ENCODE peak calls at places on chromosomes 4 and X, in five cellular contexts. H is heart left ventricle; F is mammary epithelial cell; G is lower lobe of right lung; J is CD8-positive, alpha-beta memory T cell. K is an unnamed sample.

GRCh38 chr4:140995058-140995457 is 138.2 kb downstream of the RNF150 start:
- DNase-seq in H (peak; percentile 76), F (no peak), G (no peak), J (no peak), K (peak; percentile 26)

GRCh38 chrX:1391370-1391706 is 575 bp downstream of the SLC25A6 start:
- DNase-seq in H (peak; percentile 93), F (no peak), G (no peak), J (peak; percentile 94), K (no peak)

GRCh38 chr4:183249854-183250253 is 70.2 kb downstream of the CLDN22 start:
- DNase-seq in H (no peak), F (peak; percentile 21), G (no peak), J (no peak), K (no peak)

GRCh38 chr4:76654796-76655195 is 219.8 kb downstream of the SHROOM3 start:
- DNase-seq in H (no peak), F (no peak), G (no peak), J (no peak), K (no peak)

GRCh38 chr4:68476191-68476590 is 28.9 kb downstream of the TMPRSS11E start:
- DNase-seq in H (no peak), F (no peak), G (no peak), J (no peak), K (no peak)

GRCh38 chr4:25379591-25379990 is 2.5 kb downstream of the ANAPC4 start:
- DNase-seq in H (no peak), F (no peak), G (no peak), J (no peak), K (no peak)

GRCh38 chrX:9940397-9940796 is 26.8 kb upstream of the CLDN34 start:
- DNase-seq in H (no peak), F (peak; percentile 54), G (no peak), J (no peak), K (no peak)

GRCh38 chrX:132107291-132107690 is 20.5 kb downstream of the FRMD7 start:
- DNase-seq in H (no peak), F (no peak), G (no peak), J (no peak), K (no peak)

DNA sequence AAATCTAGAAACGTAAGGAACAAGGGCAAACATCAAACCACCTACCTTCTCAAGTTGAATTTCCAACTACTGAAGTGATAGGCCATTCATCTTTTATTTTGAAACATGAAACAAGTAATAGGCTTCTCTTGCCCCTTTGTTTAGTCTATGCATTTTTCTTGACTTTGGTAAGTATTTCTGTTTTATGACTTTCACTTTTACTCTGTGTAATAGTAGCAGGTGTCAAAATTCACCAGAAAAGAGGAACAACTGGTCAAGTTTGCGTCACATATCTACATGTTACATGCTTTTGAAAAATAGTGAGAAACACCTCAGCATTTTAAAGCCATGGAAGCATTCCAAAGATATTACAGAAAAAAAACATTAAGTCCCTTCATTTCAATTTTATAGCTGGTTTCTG is 157.1 kb upstream of the FTHL17 start:
- DNase-seq in H (no peak), F (no peak), G (no peak), J (no peak), K (no peak)
- H3K4me1 ChIP-seq in H (no peaks in the 10 kb centered on the region), F (peaks cover 11% of the 10 kb centered on the region), G (no peaks in the 10 kb centered on the region), J (no peaks in the 10 kb centered on the region), K (peaks cover 15% of the 10 kb centered on the region)

GRCh38 chr4:177308125-177308524 is 1.5 kb upstream of the NEIL3 start:
- DNase-seq in H (no peak), F (peak; percentile 81), G (no peak), J (no peak), K (no peak)

GRCh38 chr4:177308842-177309524 is 691 bp upstream of the NEIL3 start:
- DNase-seq in H (no peak), F (no peak), G (no peak), J (no peak), K (no peak)

GRCh38 chr4:177315767-177316490 is 6.3 kb downstream of the NEIL3 start:
- DNase-seq in H (no peak), F (no peak), G (no peak), J (no peak), K (no peak)

GRCh38 chr4:177309525-177310371 is at the start of gene NEIL3:
- DNase-seq in H (peak; percentile 91), F (peak; percentile 82), G (peak; percentile 95), J (peak; percentile 97), K (peak; percentile 93)

GRCh38 chr4:177313263-177313662 is 3.6 kb downstream of the NEIL3 start:
- DNase-seq in H (no peak), F (no peak), G (no peak), J (no peak), K (no peak)
- H3K4me3 ChIP-seq in H (no peak overlapping the region), F (no peak overlapping the region), G (no peak overlapping the region), J (no peak overlapping the region), K (no peak overlapping the region)

GRCh38 chr4:85595796-85596559 is 121.0 kb downstream of the ARHGAP24 start:
- DNase-seq in H (no peak), F (no peak), G (no peak), J (no peak), K (no peak)
- H3K4me1 ChIP-seq in H (no peaks in the 10 kb centered on the region), F (no peaks in the 10 kb centered on the region), G (no peaks in the 10 kb centered on the region), J (no peaks in the 10 kb centered on the region), K (peaks cover 22% of the 10 kb centered on the region)

GRCh38 chrX:155071694-155072215 is 447 bp downstream of the BRCC3 start:
- DNase-seq in H (no peak), F (no peak), G (no peak), J (no peak), K (no peak)
- H3K4me3 ChIP-seq in H (peak overlapping the region; percentile 80), F (peak overlapping the region; percentile 75), G (peak overlapping the region; percentile 66), J (peak overlapping the region; percentile 81), K (peak overlapping the region; percentile 77)

K was measured in left ventricle myocardium inferior.